ENCODE peak calls at places on chromosomes 1 and 21, in five cellular contexts. D is activated CD4-positive, alpha-beta T cell treated with anti-CD3 and anti-CD28 coated beads for 36 hours; K is nephron progenitor cell; B is non-pigmented ciliary epithelial cell; Y is foreskin fibroblast. O is an unnamed sample.

GRCh38 chr1:84152649-84153056 is 8.6 kb downstream of the PRKACB start:
- DNase-seq in D (peak; percentile 44), K (no peak), B (no peak), Y (no peak), O (no peak)

GRCh38 chr1:218068241-218068640 is 216.9 kb upstream of the RRP15 start:
- DNase-seq in D (no peak), K (no peak), B (no peak), Y (no peak), O (no peak)

GRCh38 chr1:26017606-26018005 is 4.0 kb upstream of the EXTL1 start:
- DNase-seq in D (no peak), K (no peak), B (no peak), Y (no peak), O (no peak)

GRCh38 chr1:85581802-85582686 is 1.5 kb downstream of the CCN1 start:
- DNase-seq in D (no peak), K (peak; percentile 33), B (no peak), Y (peak; percentile 56), O (no peak)

GRCh38 chr1:239387304-239388231 is 1.2 kb downstream of the CHRM3 start:
- DNase-seq in D (peak; percentile 21), K (peak; percentile 31), B (no peak), Y (no peak), O (no peak)

GRCh38 chr1:85284202-85284601 is 7.8 kb upstream of the BCL10 start:
- DNase-seq in D (no peak), K (no peak), B (no peak), Y (no peak), O (no peak)

GRCh38 chr1:183837062-183837461 is 32.1 kb downstream of the RGL1 start:
- DNase-seq in D (no peak), K (peak; percentile 22), B (no peak), Y (no peak), O (no peak)

GRCh38 chr21:23452384-23453083 is 2154.7 kb downstream of the MRPL39 start:
- DNase-seq in D (peak; percentile 25), K (peak; percentile 59), B (no peak), Y (no peak), O (no peak)

GRCh38 chr1:238232036-238232744 is 341.5 kb upstream of the ZP4 start:
- DNase-seq in D (no peak), K (no peak), B (no peak), Y (no peak), O (no peak)

GRCh38 chr1:32817815-32818786 is 648 bp downstream of the S100PBP start:
- DNase-seq in D (peak; percentile 61), K (peak; percentile 81), B (no peak), Y (peak; percentile 43), O (peak; percentile 47)

GRCh38 chr1:180252638-180253536 is 22.8 kb downstream of the LHX4 start:
- DNase-seq in D (peak; percentile 87), K (peak; percentile 77), B (no peak), Y (no peak), O (no peak)

GRCh38 chr1:45205000-45205909 is 1.1 kb downstream of the ZSWIM5 start:
- DNase-seq in D (peak; percentile 51), K (peak; percentile 75), B (no peak), Y (peak; percentile 36), O (no peak)

GRCh38 chr1:88141499-88142074 is 542.5 kb upstream of the PKN2 start:
- DNase-seq in D (no peak), K (no peak), B (no peak), Y (no peak), O (no peak)

GRCh38 chr1:19338323-19338762 is 26.2 kb downstream of the SLC66A1 start:
- DNase-seq in D (no peak), K (peak; percentile 67), B (no peak), Y (no peak), O (no peak)

GRCh38 chr1:960371-961131 is at the start of gene KLHL17:
- DNase-seq in D (peak; percentile 91), K (peak; percentile 82), B (no peak), Y (peak; percentile 71), O (no peak)

GRCh38 chr1:45894921-45895320 is 91.5 kb downstream of the MAST2 start:
- DNase-seq in D (no peak), K (no peak), B (no peak), Y (no peak), O (no peak)

GRCh38 chr1:64631346-64632052 is 113.4 kb upstream of the RAVER2 start:
- DNase-seq in D (no peak), K (no peak), B (no peak), Y (no peak), O (no peak)

GRCh38 chr21:31974454-31974985 is 101.7 kb downstream of the HUNK start:
- DNase-seq in D (peak; percentile 58), K (no peak), B (no peak), Y (no peak), O (no peak)

GRCh38 chr1:19967808-19968207 is 11.6 kb downstream of the PLA2G2A start:
- DNase-seq in D (no peak), K (no peak), B (no peak), Y (no peak), O (no peak)

GRCh38 chr1:90707363-90707710 is 9.8 kb downstream of the BARHL2 start:
- DNase-seq in D (peak; percentile 46), K (peak; percentile 90), B (no peak), Y (no peak), O (no peak)

GRCh38 chr1:203364013-203364730 is 13.2 kb upstream of the FMOD start:
- DNase-seq in D (no peak), K (peak; percentile 17), B (no peak), Y (no peak), O (no peak)

GRCh38 chr1:55926906-55927471 is 652.4 kb downstream of the PLPP3 start:
- DNase-seq in D (no peak), K (no peak), B (no peak), Y (no peak), O (no peak)

GRCh38 chr1:228171221-228171891 is 5.8 kb downstream of the IBA57 start:
- DNase-seq in D (no peak), K (no peak), B (no peak), Y (no peak), O (no peak)

GRCh38 chr1:234845097-234845660 is 235.2 kb upstream of the IRF2BP2 start:
- DNase-seq in D (peak; percentile 70), K (no peak), B (no peak), Y (no peak), O (no peak)

GRCh38 chr1:26694185-26694572 is 1.6 kb upstream of the ARID1A start:
- DNase-seq in D (no peak), K (peak; percentile 9), B (no peak), Y (no peak), O (no peak)

GRCh38 chr1:156310962-156311361 is 11.9 kb upstream of the VHLL start:
- DNase-seq in D (no peak), K (no peak), B (no peak), Y (no peak), O (no peak)

O was measured in RWPE2.